ENCODE peak calls at places on chromosomes 7 and 10, in five cellular contexts. U, Z, A, B and M are unnamed samples.

GRCh38 chr10:77416327-77417135 is 221.1 kb downstream of the KCNMA1 start:
- DNase-seq in Z (no peak), A (no peak), U (no peak), B (no peak), M (no peak)

GRCh38 chr7:87216701-87217508 is 2.6 kb downstream of the TMEM243 start:
- DNase-seq in A (no peak), Z (no peak), U (no peak), B (no peak), M (peak; percentile 21)

GRCh38 chr7:78090616-78091015 is 292.0 kb downstream of the PHTF2 start:
- DNase-seq in A (no peak), Z (no peak), U (no peak), B (no peak), M (no peak)

GRCh38 chr7:30543815-30544525 is 39.3 kb upstream of the GGCT start:
- DNase-seq in Z (no peak), U (no peak), A (no peak), B (no peak), M (no peak)

GRCh38 chr10:61815505-61815904 is 86.0 kb upstream of the ARID5B start:
- DNase-seq in Z (no peak), B (no peak), U (no peak), A (no peak), M (no peak)

GRCh38 chr10:75146780-75147179 is 35.3 kb downstream of the SAMD8 start:
- DNase-seq in U (no peak), B (no peak), A (no peak), Z (no peak), M (no peak)

GRCh38 chr10:48885376-48885775 is 54.3 kb downstream of the LRRC18 start:
- DNase-seq in A (no peak), Z (peak; percentile 8), U (no peak), B (no peak), M (no peak)

GRCh38 chr10:13613519-13613918 is 26.8 kb downstream of the PRPF18 start:
- DNase-seq in Z (no peak), U (no peak), A (no peak), B (peak; percentile 9), M (no peak)

GRCh38 chr10:100403734-100404133 is 56.7 kb downstream of the SCD start:
- DNase-seq in B (no peak), Z (no peak), U (no peak), A (no peak), M (no peak)

GRCh38 chr7:151167197-151167911 is at the start of gene GBX1:
- DNase-seq in B (no peak), A (no peak), U (no peak), Z (no peak), M (no peak)

GRCh38 chr7:73451780-73452398 is 18.3 kb downstream of the FZD9 start:
- DNase-seq in Z (peak; percentile 39), B (no peak), U (no peak), A (no peak), M (no peak)

GRCh38 chr10:118467200-118467599 is 125.1 kb upstream of the FAM204A start:
- DNase-seq in A (no peak), B (no peak), Z (no peak), U (no peak), M (no peak)

DNA sequence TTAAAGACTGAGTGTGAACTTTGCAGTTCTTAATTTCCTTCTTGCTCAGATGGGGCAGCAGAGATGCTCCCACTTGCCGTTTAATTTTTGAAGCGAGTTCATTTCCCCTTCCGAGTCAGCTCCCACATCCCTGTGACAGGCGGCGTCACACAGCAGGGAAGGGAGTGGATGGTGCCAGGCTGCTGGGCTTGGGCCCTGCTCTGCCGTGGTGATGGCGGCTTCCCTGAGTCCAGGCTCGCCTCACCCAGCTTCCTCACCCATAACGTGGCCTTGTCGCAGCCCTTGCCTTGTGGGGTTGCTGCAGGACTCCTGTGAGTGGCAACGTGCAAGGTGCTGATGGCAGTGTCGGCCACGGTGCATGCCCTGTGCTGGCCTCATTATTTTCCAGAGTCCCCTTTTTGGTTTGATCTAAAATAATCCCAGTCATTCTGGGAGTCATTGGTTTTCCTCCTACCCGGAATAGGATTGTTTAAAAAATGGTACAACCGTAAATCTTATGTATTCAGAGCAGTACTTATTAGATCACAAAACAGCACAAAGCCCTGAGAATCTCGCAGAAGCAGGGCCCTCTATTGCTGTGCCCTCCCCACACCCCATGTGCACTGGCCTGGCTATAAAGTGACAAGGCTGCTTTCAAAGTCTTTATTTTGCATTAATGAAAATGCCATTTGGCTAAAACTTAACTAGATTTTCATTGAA is 260.1 kb downstream of the WDR37 start:
- DNase-seq in Z (no peak), A (no peak), B (no peak), U (no peak), M (no peak)
- TF ChIP-seq POLR2AphosphoS5 in Z (no peak), A (no peak), B (no peak), U (no peak), M (no peak)

DNA sequence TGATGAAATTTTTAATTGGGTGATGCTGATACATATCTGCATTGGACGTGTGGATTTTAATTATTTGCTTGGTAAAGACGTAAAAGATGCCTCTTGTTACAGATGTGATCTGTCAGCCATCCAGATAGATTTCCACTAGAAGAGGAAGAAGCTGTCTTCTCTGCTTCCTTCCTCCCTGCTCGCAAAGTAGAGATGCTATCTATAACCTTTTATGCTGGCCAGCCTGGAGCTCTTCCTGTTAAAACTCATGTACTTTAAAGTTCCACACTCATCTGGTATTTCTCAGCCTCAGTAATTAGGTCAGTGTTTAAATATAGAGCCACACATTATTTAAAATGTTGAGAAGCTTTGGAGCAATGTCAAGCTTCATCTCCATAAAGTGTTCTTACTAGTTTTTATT is 51.2 kb upstream of the TMEM229A start:
- DNase-seq in B (no peak), U (no peak), A (no peak), Z (no peak), M (no peak)
- TF ChIP-seq POLR2AphosphoS5 in B (no peak), U (no peak), A (no peak), Z (no peak), M (no peak)

GRCh38 chr10:4733150-4733842 is 92.7 kb upstream of the AKR1E2 start:
- DNase-seq in B (peak; percentile 63), U (peak; percentile 86), A (no peak), Z (no peak), M (no peak)
- TF ChIP-seq POLR2AphosphoS5 in B (peak; percentile 59), U (no peak), A (no peak), Z (no peak), M (no peak)

GRCh38 chr7:1531263-1531978 is 919 bp downstream of the MAFK start:
- DNase-seq in Z (no peak), U (no peak), A (no peak), B (no peak), M (no peak)
- TF ChIP-seq POLR2AphosphoS5 in Z (peak; percentile 7), U (peak; percentile 52), A (no peak), B (peak; percentile 0), M (no peak)

GRCh38 chr10:119759832-119760231 is 34.0 kb downstream of the INPP5F start:
- DNase-seq in Z (no peak), A (no peak), U (no peak), B (no peak), M (no peak)

GRCh38 chr10:119762035-119762434 is 36.2 kb downstream of the INPP5F start:
- DNase-seq in A (no peak), Z (no peak), U (no peak), B (no peak), M (no peak)

GRCh38 chr10:119758448-119758847 is 32.6 kb downstream of the INPP5F start:
- DNase-seq in A (no peak), Z (no peak), U (no peak), B (no peak), M (no peak)

GRCh38 chr10:119762805-119763798 is 37.3 kb downstream of the INPP5F start:
- DNase-seq in Z (no peak), U (no peak), B (no peak), A (no peak), M (no peak)

DNA sequence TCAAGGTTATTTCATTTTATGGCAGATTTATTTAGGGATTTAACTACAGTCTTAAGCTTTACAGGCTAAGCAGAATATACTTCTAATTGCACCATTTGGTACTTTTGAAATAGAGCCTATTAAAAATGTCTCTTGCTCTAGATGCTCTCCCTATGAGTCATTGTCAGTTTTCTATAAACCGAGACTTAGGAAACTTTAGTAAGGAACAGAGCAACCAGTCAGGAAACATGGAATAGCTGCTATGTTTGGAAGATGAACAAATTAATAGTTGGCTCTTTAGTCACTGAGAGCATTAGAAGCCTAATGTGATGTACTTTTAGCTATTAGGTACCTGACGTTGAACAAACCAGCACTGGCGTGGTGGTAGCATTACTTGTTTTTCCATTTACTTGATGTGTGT is 35.3 kb downstream of the INPP5F start:
- DNase-seq in U (no peak), Z (no peak), B (no peak), A (no peak), M (no peak)
- TF ChIP-seq POLR2AphosphoS5 in U (no peak), Z (no peak), B (peak; percentile 34), A (no peak), M (no peak)